ENCODE peak calls at places on chromosomes 13 and 19, in four cellular contexts. U is IMR-90, C is H9, I is H1. O is an unnamed sample.

GRCh38 chr19:17404621-17405249 is 695 bp downstream of the BST2 start:
- DNase-seq in U (no peak), C (no peak), I (no peak), O (no peak)

GRCh38 chr19:18460313-18460712 is 22.4 kb upstream of the ISYNA1 start:
- DNase-seq in U (peak; percentile 86), C (no peak), I (no peak), O (no peak)

GRCh38 chr13:23963947-23964346 is 66.6 kb upstream of the C1QTNF9B start:
- DNase-seq in U (peak; percentile 57), C (no peak), I (no peak), O (no peak)

GRCh38 chr13:75691183-75691582 is 55.1 kb downstream of the LMO7 start:
- DNase-seq in U (peak; percentile 75), C (no peak), I (no peak), O (no peak)

GRCh38 chr13:95145587-95145986 is 155.7 kb downstream of the ABCC4 start:
- DNase-seq in U (no peak), C (no peak), I (no peak), O (no peak)

GRCh38 chr13:26508885-26509284 is 48.6 kb upstream of the WASF3 start:
- DNase-seq in U (peak; percentile 95), C (no peak), I (no peak), O (no peak)

GRCh38 chr19:39858541-39858940 is 12.4 kb upstream of the FBL start:
- DNase-seq in U (peak; percentile 63), C (peak; percentile 91), I (no peak), O (peak; percentile 65)

GRCh38 chr13:51999525-51999924 is 11.7 kb downstream of the ATP7B start:
- DNase-seq in U (peak; percentile 25), C (no peak), I (no peak), O (no peak)

GRCh38 chr13:98900442-98900841 is 77.4 kb downstream of the DOCK9 start:
- DNase-seq in U (no peak), C (no peak), I (no peak), O (no peak)

GRCh38 chr19:644363-644762 is 4.7 kb downstream of the FGF22 start:
- DNase-seq in U (no peak), C (no peak), I (no peak), O (no peak)

GRCh38 chr19:55473613-55474012 is 2.8 kb upstream of the ZNF628 start:
- DNase-seq in U (no peak), C (no peak), I (no peak), O (peak; percentile 18)

GRCh38 chr19:13838071-13838942 is 38.6 kb upstream of the NANOS3 start:
- DNase-seq in U (no peak), C (no peak), I (no peak), O (no peak)

GRCh38 chr13:76552807-76553206 is 333.4 kb downstream of the KCTD12 start:
- DNase-seq in U (no peak), C (no peak), I (no peak), O (no peak)

GRCh38 chr13:34376483-34376882 is 558.5 kb downstream of the RFC3 start:
- DNase-seq in U (no peak), C (no peak), I (no peak), O (no peak)

GRCh38 chr19:5823579-5824281 is 15.8 kb downstream of the FUT6 start:
- DNase-seq in U (no peak), C (peak; percentile 74), I (no peak), O (peak; percentile 47)

GRCh38 chr13:76745246-76746200 is 140.7 kb downstream of the KCTD12 start:
- DNase-seq in U (no peak), C (no peak), I (no peak), O (no peak)

GRCh38 chr13:24135674-24136300 is 24.7 kb upstream of the SPATA13 start:
- DNase-seq in U (peak; percentile 77), C (no peak), I (no peak), O (no peak)

GRCh38 chr19:13055213-13056051 is 47.2 kb downstream of the LYL1 start:
- DNase-seq in U (peak; percentile 89), C (peak; percentile 67), I (no peak), O (peak; percentile 76)

GRCh38 chr19:39498262-39499081 is at the start of gene DLL3:
- DNase-seq in U (peak; percentile 7), C (peak; percentile 51), I (no peak), O (peak; percentile 41)

GRCh38 chr19:43820098-43820860 is 6.8 kb upstream of the ZNF283 start:
- DNase-seq in U (peak; percentile 42), C (peak; percentile 57), I (peak; percentile 44), O (no peak)

GRCh38 chr13:109331898-109332297 is 454.5 kb downstream of the IRS2 start:
- DNase-seq in U (peak; percentile 89), C (no peak), I (no peak), O (peak; percentile 77)

GRCh38 chr13:44243198-44243852 is 130.3 kb upstream of the SERP2 start:
- DNase-seq in U (peak; percentile 74), C (peak; percentile 82), I (peak; percentile 60), O (peak; percentile 92)

GRCh38 chr13:20994441-20994821 is 67.0 kb downstream of the LATS2 start:
- DNase-seq in U (no peak), C (no peak), I (no peak), O (no peak)

GRCh38 chr19:57671124-57671895 is 2.6 kb downstream of the ZSCAN4 start:
- DNase-seq in U (no peak), C (no peak), I (no peak), O (peak; percentile 44)

GRCh38 chr13:93794197-93794885 is 567.7 kb downstream of the GPC6 start:
- DNase-seq in U (peak; percentile 42), C (no peak), I (no peak), O (no peak)

GRCh38 chr19:54209748-54210494 is 9.3 kb downstream of the RPS9 start:
- DNase-seq in U (peak; percentile 98), C (no peak), I (no peak), O (peak; percentile 36)

GRCh38 chr19:45739498-45740439 is 6.5 kb downstream of the MEIOSIN start:
- DNase-seq in U (no peak), C (no peak), I (no peak), O (no peak)

GRCh38 chr13:60852886-60853285 is 455.9 kb downstream of the TDRD3 start:
- DNase-seq in U (no peak), C (no peak), I (no peak), O (no peak)

GRCh38 chr19:35673121-35673804 is 6.9 kb downstream of the UPK1A start:
- DNase-seq in U (peak; percentile 62), C (peak; percentile 83), I (peak; percentile 21), O (peak; percentile 65)

GRCh38 chr19:11064831-11065303 is 24.4 kb upstream of the LDLR start:
- DNase-seq in U (no peak), C (no peak), I (no peak), O (no peak)
- H2BK5ac ChIP-seq in U (peak overlapping the region; percentile 3), C (no peak overlapping the region), I (no peak overlapping the region), O (no peak overlapping the region)

GRCh38 chr13:30831515-30831914 is 74.6 kb upstream of the MEDAG start:
- DNase-seq in U (no peak), C (no peak), I (no peak), O (no peak)
- H3K56ac ChIP-seq in U (no peak overlapping the region), C (no peak overlapping the region), I (no peak overlapping the region), O (no peak overlapping the region)

DNA sequence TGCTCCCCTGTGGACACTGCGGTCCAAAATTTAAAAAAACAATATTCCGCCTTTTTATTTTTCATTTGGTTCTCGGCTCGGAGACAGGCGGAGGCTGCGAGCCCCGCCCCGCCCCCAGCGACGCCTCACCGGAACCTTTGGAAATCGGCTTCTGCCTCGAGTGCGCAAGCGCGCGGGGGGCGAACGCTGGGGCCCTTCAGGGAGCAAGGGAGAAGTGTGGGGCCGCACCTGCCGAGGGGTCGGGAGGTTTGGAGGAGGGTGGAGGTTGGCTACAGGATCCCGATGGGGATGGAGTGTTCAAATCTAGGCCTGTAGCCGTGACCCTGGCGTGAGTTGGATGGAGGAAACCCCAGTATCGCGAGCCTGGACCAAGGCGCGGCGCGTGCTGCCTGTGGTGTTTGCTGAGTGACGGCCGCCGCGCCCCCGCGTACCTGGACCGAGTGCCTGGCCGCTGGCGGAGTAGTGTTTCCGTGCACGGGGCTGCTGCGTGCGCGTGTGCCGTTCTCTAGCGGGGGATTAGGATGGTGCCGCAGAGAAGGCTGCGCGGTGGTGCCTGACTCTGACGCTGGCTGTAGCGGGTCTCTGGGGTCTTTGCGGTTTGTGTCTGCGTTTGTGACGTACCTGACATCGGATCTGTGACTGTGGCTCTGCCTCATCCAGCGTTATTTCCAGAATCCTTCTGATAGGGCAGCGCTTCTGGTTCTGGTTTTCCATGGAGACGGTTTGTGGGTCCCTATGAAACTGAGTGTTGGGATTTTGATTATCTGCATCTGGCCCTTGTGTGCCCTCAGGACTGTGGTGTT is 625 bp upstream of the ZFP30 start:
- DNase-seq in U (peak; percentile 68), C (peak; percentile 88), I (no peak), O (peak; percentile 88)
- H2BK5ac ChIP-seq in U (peak overlapping the region; percentile 68), C (no peak overlapping the region), I (peak overlapping the region; percentile 48), O (no peak overlapping the region)

GRCh38 chr13:29801737-29802305 is 48.6 kb downstream of the UBL3 start:
- DNase-seq in U (peak; percentile 20), C (no peak), I (no peak), O (peak; percentile 64)
- H3K56ac ChIP-seq in U (no peak overlapping the region), C (no peak overlapping the region), I (no peak overlapping the region), O (peak overlapping the region; percentile 37)

DNA sequence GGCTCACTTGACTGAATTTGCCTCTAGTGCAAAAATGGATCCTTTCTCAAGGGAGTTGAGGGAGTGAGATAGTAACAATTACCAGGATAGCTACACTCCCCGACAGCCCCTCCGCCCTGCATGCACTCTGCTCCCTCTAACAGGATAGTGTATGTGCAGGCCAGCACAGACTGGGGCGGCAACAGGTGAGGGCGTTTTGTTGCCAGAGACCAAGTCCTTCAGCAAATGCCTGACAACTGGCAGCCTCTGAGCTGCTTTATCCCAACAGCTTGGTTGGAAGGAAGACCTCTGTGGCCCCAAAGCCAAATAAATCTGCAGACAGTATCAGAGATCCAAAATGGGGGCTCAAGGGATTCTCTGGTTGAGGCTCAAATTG is 86.6 kb downstream of the SLC7A1 start:
- DNase-seq in U (no peak), C (no peak), I (no peak), O (no peak)
- H2BK5ac ChIP-seq in U (no peak overlapping the region), C (no peak overlapping the region), I (no peak overlapping the region), O (no peak overlapping the region)

DNA sequence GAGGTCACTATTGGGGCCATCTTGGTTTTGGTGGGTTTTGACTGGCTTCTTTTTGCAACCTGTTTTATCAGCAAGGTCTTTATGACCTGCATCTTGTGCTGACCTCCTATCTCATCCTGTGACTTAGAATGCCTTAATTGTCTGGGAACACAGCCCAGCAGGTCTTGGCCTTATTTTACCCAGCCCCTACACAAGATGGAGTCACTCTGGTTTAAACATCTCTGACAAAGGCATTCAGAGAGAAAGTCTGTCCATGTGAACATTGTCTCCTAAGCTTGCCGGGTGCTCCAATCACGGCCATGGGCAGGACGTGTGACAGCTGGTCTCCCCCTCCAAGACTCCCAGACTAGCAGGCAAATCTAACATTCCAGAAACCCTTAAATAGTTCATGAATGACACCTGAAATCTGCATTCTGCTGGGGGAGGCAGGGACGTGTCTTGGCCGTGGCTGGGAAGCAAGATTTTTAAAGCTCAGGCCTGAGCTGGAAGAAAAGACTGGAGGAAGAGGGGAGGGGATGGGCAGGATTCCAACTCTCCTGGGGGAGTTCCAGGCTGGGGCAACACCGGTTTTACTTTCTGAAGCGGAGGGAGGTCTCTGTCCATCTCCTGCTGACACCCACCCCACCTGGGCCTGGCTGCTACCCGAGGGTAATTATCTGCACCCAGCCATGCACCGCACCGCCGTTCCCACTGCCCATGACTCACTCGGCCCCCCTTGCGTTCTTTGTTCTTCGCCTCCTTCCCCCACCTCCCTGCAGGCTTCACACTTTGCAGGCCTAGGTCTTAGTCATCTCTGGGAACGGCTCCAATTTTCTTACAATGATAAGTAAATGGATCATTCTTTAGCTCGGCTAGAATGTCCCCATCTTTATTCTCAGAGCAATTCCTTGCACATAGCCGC is 11.5 kb upstream of the OR1M1 start:
- DNase-seq in U (peak; percentile 83), C (peak; percentile 82), I (peak; percentile 71), O (peak; percentile 95)
- H3K56ac ChIP-seq in U (no peak overlapping the region), C (no peak overlapping the region), I (peak overlapping the region; percentile 5), O (peak overlapping the region; percentile 58)

O was measured in mesendoderm.